ENCODE peak calls at places on chromosomes 5 and 9, in six cellular contexts. P, W, M, N, Y and Q are unnamed samples.

GRCh38 chr5:3394877-3395599 is 200.6 kb upstream of the IRX1 start:
- DNase-seq in P (no peak), W (peak; percentile 50), M (no peak), N (no peak), Y (no peak), Q (no peak)

GRCh38 chr5:82183828-82184227 is 94.3 kb downstream of the RPS23 start:
- DNase-seq in P (no peak), W (no peak), M (no peak), N (no peak), Y (no peak), Q (no peak)

GRCh38 chr5:45454114-45454513 is 242.1 kb downstream of the HCN1 start:
- DNase-seq in P (no peak), W (no peak), M (peak; percentile 47), N (peak; percentile 86), Y (peak; percentile 33), Q (no peak)

GRCh38 chr5:390571-391491 is 52.1 kb upstream of the EXOC3 start:
- DNase-seq in P (peak; percentile 45), W (no peak), M (peak; percentile 3), N (no peak), Y (no peak), Q (no peak)

GRCh38 chr9:133227242-133227860 is 18.3 kb upstream of the OBP2B start:
- DNase-seq in P (no peak), W (no peak), M (no peak), N (no peak), Y (no peak), Q (no peak)

GRCh38 chr5:157941616-157942015 is 82.7 kb upstream of the CLINT1 start:
- DNase-seq in P (no peak), W (no peak), M (no peak), N (no peak), Y (no peak), Q (no peak)

GRCh38 chr5:55413644-55414043 is 105.9 kb downstream of the MTREX start:
- DNase-seq in P (no peak), W (no peak), M (no peak), N (no peak), Y (no peak), Q (no peak)

GRCh38 chr5:128038641-128039040 is 44.9 kb upstream of the SLC12A2 start:
- DNase-seq in P (no peak), W (no peak), M (no peak), N (no peak), Y (no peak), Q (no peak)

GRCh38 chr9:79731483-79731882 is 159.7 kb downstream of the TLE4 start:
- DNase-seq in P (no peak), W (no peak), M (no peak), N (no peak), Y (no peak), Q (no peak)

GRCh38 chr5:90562331-90562730 is 3.7 kb downstream of the ADGRV1 start:
- DNase-seq in P (no peak), W (no peak), M (no peak), N (peak; percentile 18), Y (no peak), Q (no peak)
- H3K4me1 ChIP-seq in P (no peaks in the 10 kb centered on the region), W (peaks cover 14% of the 10 kb centered on the region), M (no peaks in the 10 kb centered on the region), N (peaks cover 66% of the 10 kb centered on the region), Y (peaks cover 11% of the 10 kb centered on the region), Q (no peaks in the 10 kb centered on the region)

DNA sequence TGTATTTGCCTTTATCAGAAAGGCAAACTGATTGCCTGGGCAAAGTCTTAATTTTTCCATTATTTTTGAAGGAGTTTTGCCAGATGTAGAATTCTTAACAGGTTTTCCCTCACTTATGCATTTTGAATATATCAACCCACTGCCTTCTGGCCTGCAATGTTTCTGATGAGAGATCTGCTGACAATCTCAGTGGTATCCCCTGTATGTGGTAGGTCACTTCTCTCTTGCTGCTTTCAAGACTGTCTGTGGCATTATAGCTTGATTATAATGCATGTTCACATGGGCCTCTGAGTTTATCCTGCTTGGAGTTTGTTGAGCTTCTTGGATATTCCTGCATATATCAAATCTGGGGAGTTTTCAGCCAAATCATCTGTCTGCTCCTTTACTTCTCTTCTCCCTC is 82.2 kb downstream of the HABP4 start:
- DNase-seq in P (no peak), W (no peak), M (no peak), N (no peak), Y (no peak), Q (no peak)
- H3K4me1 ChIP-seq in P (no peaks in the 10 kb centered on the region), W (no peaks in the 10 kb centered on the region), M (no peaks in the 10 kb centered on the region), N (no peaks in the 10 kb centered on the region), Y (no peaks in the 10 kb centered on the region), Q (no peaks in the 10 kb centered on the region)

DNA sequence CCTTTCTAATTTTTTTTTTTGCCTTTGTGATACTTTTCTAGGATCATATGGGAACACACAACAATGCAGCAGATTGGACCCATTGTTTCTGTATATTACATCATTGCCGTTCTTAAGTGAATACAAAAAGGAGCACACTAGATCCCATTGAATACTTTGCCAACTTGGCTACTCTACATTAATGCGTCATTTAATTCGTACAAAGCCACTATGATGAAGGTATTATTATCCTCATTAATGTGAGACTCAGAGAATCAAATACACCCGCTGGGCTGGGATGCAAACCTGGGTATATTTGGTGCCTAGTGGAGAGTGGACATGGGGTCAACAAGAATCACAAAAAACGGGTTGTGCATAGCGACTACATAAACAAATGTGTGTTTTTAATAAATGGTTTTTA is 31.9 kb downstream of the OR2K2 start:
- DNase-seq in P (no peak), W (no peak), M (no peak), N (no peak), Y (no peak), Q (no peak)
- H3K4me1 ChIP-seq in P (no peaks in the 10 kb centered on the region), W (peaks cover 11% of the 10 kb centered on the region), M (peaks cover 6% of the 10 kb centered on the region), N (no peaks in the 10 kb centered on the region), Y (no peaks in the 10 kb centered on the region), Q (no peaks in the 10 kb centered on the region)

DNA sequence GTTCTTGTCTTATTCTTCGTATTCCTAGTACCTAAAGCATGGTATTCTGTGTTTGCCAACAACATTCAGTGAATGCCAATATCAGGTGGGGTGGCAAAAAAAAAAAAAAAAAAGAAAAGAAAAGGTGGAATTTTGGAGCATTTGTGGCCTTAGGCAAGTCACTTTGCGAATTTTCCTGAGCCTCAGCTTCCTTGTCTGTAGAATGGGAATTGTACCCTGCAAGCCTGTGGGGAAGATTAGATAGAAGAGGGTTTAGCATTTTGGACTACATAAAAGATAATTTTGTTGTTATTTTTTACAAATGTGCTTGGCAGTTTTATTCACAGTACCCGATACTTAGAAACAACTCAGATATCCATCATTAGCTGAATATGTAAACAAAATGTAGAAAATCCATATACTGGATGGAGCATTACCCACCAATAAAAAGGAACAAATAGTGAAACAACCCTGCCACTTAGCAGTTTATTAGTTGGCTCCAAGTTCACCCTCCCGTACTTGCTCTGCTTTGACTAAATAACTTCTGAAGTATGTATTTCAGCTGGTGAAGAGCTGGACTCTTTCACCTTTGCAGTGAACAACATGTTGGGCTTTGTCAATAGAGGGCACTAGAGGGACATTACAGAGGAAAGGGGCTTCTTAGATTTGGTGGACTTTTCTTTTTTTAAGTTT is 13.6 kb downstream of the UBE2D2 start:
- DNase-seq in P (peak; percentile 45), W (no peak), M (peak; percentile 63), N (peak; percentile 71), Y (no peak), Q (peak; percentile 79)
- H3K4me1 ChIP-seq in P (no peaks in the 10 kb centered on the region), W (peaks cover 82% of the 10 kb centered on the region), M (no peaks in the 10 kb centered on the region), N (peaks cover 10% of the 10 kb centered on the region), Y (peaks cover 69% of the 10 kb centered on the region), Q (peaks cover 77% of the 10 kb centered on the region)

GRCh38 chr9:136538599-136539426 is 7.0 kb downstream of the NOTCH1 start:
- DNase-seq in P (peak; percentile 76), W (no peak), M (no peak), N (no peak), Y (peak; percentile 74), Q (peak; percentile 16)
- H3K4me1 ChIP-seq in P (peaks cover 11% of the 10 kb centered on the region), W (peaks cover 98% of the 10 kb centered on the region), M (peaks cover 2% of the 10 kb centered on the region), N (no peaks in the 10 kb centered on the region), Y (peaks cover 91% of the 10 kb centered on the region), Q (peaks cover 35% of the 10 kb centered on the region)

GRCh38 chr5:150147580-150148407 is 7.9 kb downstream of the PDGFRB start:
- DNase-seq in P (no peak), W (no peak), M (no peak), N (no peak), Y (no peak), Q (no peak)
- H3K4me1 ChIP-seq in P (no peaks in the 10 kb centered on the region), W (peaks cover 97% of the 10 kb centered on the region), M (peaks cover 55% of the 10 kb centered on the region), N (peaks cover 9% of the 10 kb centered on the region), Y (peaks cover 43% of the 10 kb centered on the region), Q (no peaks in the 10 kb centered on the region)

DNA sequence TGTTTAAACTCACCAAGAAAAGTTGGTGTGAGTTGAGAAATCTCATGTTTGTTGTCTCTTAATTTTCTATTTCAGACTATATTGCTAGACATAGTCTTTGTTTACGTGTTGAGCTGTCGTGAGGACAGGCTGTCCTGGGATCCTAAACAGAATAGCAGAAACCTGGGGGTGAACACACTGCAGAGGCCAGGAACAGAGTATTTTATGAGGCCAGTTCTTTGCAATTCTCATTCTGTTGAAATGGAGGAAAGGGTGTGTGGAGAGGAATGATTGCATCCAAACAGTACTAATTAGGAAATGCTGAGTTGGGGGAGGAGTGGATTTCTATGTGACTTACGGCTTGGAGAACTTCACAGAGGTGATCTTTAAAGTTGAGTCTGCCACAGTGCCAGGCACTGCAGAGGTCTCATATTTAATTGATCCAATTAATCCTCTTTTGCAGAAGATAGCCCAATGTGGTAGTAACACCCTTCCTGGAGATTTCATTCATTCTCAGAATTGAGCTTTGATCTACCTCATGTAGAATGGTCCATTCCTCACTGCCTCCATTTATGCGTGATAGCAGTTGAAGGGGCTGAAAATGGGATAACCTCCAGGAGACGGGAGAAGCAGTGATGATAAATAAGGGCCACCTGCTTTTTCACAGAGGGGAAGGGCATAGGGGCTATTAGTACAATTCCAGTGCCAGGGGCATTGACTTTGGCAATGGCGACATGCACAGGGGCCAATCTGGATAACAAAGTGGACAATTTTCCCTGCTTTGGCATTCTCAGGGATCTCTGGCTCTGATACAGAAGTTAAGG is 84.7 kb upstream of the TNFAIP8 start:
- DNase-seq in P (no peak), W (no peak), M (no peak), N (no peak), Y (no peak), Q (no peak)
- H3K4me1 ChIP-seq in P (peaks cover 6% of the 10 kb centered on the region), W (peaks cover 53% of the 10 kb centered on the region), M (peaks cover 30% of the 10 kb centered on the region), N (peaks cover 16% of the 10 kb centered on the region), Y (peaks cover 74% of the 10 kb centered on the region), Q (peaks cover 75% of the 10 kb centered on the region)

GRCh38 chr9:137607141-137607857 is 1.8 kb downstream of the ARRDC1 start:
- DNase-seq in P (no peak), W (no peak), M (peak; percentile 81), N (no peak), Y (peak; percentile 46), Q (no peak)

GRCh38 chr9:137604345-137605145 is 941 bp upstream of the ARRDC1 start:
- DNase-seq in P (no peak), W (no peak), M (peak; percentile 34), N (peak; percentile 35), Y (peak; percentile 38), Q (no peak)

GRCh38 chr9:137606005-137606601 is 617 bp downstream of the ARRDC1 start:
- DNase-seq in P (peak; percentile 65), W (no peak), M (peak; percentile 62), N (peak; percentile 50), Y (peak; percentile 45), Q (no peak)

GRCh38 chr9:137605146-137606004 is at the start of gene ARRDC1:
- DNase-seq in P (peak; percentile 98), W (peak; percentile 98), M (peak; percentile 96), N (peak; percentile 96), Y (peak; percentile 95), Q (peak; percentile 95)

GRCh38 chr9:137606734-137607138 is 1.2 kb downstream of the ARRDC1 start:
- DNase-seq in P (no peak), W (no peak), M (no peak), N (no peak), Y (no peak), Q (no peak)
- H3K4me1 ChIP-seq in P (peaks cover 7% of the 10 kb centered on the region), W (peaks cover 40% of the 10 kb centered on the region), M (peaks cover 33% of the 10 kb centered on the region), N (peaks cover 6% of the 10 kb centered on the region), Y (peaks cover 59% of the 10 kb centered on the region), Q (peaks cover 41% of the 10 kb centered on the region)